ENCODE peak calls at places on chromosomes 6 and 20, in seven cellular contexts. E, K, N, H, U, S and V are unnamed samples.

GRCh38 chr20:15637971-15638754 is 935.1 kb downstream of the KIF16B start:
- DNase-seq in E (peak; percentile 39), K (peak; percentile 14), N (peak; percentile 61), H (no peak), U (no peak), S (no peak), V (no peak)

GRCh38 chr6:56909115-56909907 is 45.6 kb upstream of the BEND6 start:
- DNase-seq in E (no peak), K (no peak), N (no peak), H (no peak), U (no peak), S (peak; percentile 39), V (no peak)

GRCh38 chr6:135181333-135182119 is 418 bp downstream of the MYB start:
- DNase-seq in E (no peak), K (no peak), N (peak; percentile 21), H (no peak), U (peak; percentile 47), S (no peak), V (no peak)

GRCh38 chr20:10111144-10111771 is 76.5 kb downstream of the ANKEF1 start:
- DNase-seq in E (peak; percentile 23), K (no peak), N (no peak), H (no peak), U (no peak), S (no peak), V (peak; percentile 45)

GRCh38 chr6:170062904-170063220 is 228.0 kb downstream of the DLL1 start:
- DNase-seq in E (no peak), K (no peak), N (no peak), H (no peak), U (peak; percentile 1), S (no peak), V (no peak)

GRCh38 chr6:25165181-25165580 is 114.0 kb upstream of the CARMIL1 start:
- DNase-seq in E (no peak), K (no peak), N (no peak), H (no peak), U (no peak), S (no peak), V (no peak)

GRCh38 chr6:138404666-138405337 is 779 bp downstream of the HEBP2 start:
- DNase-seq in E (peak; percentile 28), K (no peak), N (no peak), H (no peak), U (no peak), S (no peak), V (no peak)

GRCh38 chr6:92497281-92497680 is 922.1 kb downstream of the EPHA7 start:
- DNase-seq in E (no peak), K (no peak), N (no peak), H (no peak), U (no peak), S (no peak), V (no peak)

GRCh38 chr6:26536571-26537159 is 1.5 kb upstream of the HMGN4 start:
- DNase-seq in E (no peak), K (no peak), N (peak; percentile 35), H (no peak), U (peak; percentile 42), S (peak; percentile 82), V (peak; percentile 73)

GRCh38 chr6:154249499-154250298 is 106.9 kb downstream of the IPCEF1 start:
- DNase-seq in E (no peak), K (peak; percentile 19), N (no peak), H (no peak), U (peak; percentile 29), S (no peak), V (peak; percentile 78)

GRCh38 chr6:154245542-154245941 is 111.1 kb downstream of the IPCEF1 start:
- DNase-seq in E (no peak), K (no peak), N (no peak), H (no peak), U (no peak), S (no peak), V (no peak)

GRCh38 chr6:154243793-154244768 is 112.5 kb downstream of the IPCEF1 start:
- DNase-seq in E (no peak), K (peak; percentile 5), N (no peak), H (no peak), U (no peak), S (no peak), V (no peak)

GRCh38 chr6:154246723-154247118 is 109.9 kb downstream of the IPCEF1 start:
- DNase-seq in E (no peak), K (no peak), N (no peak), H (no peak), U (no peak), S (no peak), V (no peak)

DNA sequence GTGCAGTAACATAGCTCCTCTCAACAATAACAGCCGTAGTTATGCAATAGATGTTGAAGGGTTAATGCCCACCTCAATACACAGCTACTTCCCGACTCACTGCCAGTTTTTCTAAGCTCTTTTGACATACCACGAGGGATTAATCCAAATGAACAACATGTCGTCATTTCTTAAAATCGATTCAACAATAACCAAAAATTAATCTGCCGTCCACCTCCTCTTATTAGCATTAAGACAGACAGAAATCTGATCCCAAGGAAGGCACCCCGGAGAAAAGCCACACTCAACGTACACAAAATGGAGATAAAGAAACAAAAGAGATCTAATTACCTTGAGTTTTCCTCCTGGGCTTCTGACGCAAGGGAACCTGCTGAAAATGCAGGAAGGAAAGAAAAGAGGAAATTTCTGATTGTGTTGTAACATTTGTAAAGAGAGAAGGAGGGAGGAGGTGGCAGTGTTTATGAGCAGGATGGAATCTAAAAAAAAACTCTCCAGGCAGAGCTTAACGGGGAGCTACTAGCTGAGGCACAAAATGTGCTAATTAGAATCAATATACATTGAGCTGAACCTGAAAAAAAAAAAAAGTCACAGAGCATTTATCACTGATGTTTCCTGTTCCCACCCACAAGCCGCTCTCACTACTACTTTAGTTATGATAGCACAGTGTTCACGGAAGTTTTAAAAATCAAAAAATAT is 109.3 kb downstream of the IPCEF1 start:
- DNase-seq in E (no peak), K (no peak), N (peak; percentile 36), H (no peak), U (no peak), S (no peak), V (peak; percentile 39)
- H3K4me3 ChIP-seq in E (no peak overlapping the region), K (peak overlapping the region; percentile 25), N (no peak overlapping the region), H (no peak overlapping the region), U (peak overlapping the region; percentile 62), S (no peak overlapping the region), V (peak overlapping the region; percentile 38)

DNA sequence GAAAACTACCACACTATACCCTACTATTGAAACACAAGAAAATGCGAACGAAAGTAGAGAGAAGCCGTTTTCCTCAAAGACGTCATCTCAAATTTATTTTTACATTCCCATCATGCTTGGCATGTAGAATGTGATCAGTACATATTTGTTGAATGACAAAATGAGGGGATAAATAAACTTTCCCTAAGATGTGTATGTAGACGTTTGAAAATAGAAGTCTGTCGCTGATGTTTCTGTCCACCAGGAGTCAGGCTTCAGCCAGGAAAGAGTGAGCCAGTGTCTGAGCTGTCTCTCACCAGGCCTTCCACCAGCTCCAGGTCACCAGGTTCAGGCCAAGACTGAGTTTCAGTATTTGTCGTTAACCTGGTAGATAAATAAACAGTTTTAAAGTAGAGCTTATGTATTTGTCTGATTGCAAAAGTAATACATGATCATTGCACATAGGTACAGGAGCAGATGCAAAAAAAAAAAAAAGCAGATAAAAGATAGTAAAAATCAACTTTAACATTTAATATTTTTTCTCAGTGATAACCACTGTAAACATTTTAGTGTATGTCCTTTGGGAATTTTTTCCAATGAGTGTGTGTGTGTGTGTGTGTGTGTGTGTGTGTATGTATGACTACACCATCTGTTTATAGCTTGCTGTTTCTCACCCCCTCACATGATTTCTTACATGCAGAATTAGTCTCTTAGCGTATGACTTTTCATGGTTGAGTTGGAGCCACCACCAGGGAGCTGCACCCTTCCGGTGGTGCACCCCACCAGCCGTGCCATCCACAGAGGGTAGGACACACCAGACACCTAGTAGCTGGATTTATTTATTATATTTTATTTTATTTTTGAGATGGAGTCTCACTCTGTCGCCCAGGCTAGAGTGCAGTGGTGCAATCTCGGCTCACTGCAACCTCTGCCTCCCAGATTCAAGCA is 26.2 kb downstream of the WRNIP1 start:
- DNase-seq in E (peak; percentile 40), K (no peak), N (peak; percentile 43), H (peak; percentile 36), U (peak; percentile 47), S (peak; percentile 88), V (peak; percentile 28)
- H3K4me3 ChIP-seq in E (no peak overlapping the region), K (no peak overlapping the region), N (no peak overlapping the region), H (no peak overlapping the region), U (no peak overlapping the region), S (no peak overlapping the region), V (no peak overlapping the region)

GRCh38 chr6:17477356-17477755 is 84.0 kb downstream of the CAP2 start:
- DNase-seq in E (no peak), K (no peak), N (no peak), H (no peak), U (no peak), S (no peak), V (no peak)

GRCh38 chr6:17478223-17478907 is 85.0 kb downstream of the CAP2 start:
- DNase-seq in E (no peak), K (no peak), N (no peak), H (no peak), U (no peak), S (no peak), V (no peak)

GRCh38 chr6:17475845-17476244 is 82.5 kb downstream of the CAP2 start:
- DNase-seq in E (no peak), K (no peak), N (no peak), H (no peak), U (no peak), S (no peak), V (no peak)

GRCh38 chr6:17474289-17474688 is 80.9 kb downstream of the CAP2 start:
- DNase-seq in E (no peak), K (no peak), N (no peak), H (no peak), U (no peak), S (no peak), V (no peak)

DNA sequence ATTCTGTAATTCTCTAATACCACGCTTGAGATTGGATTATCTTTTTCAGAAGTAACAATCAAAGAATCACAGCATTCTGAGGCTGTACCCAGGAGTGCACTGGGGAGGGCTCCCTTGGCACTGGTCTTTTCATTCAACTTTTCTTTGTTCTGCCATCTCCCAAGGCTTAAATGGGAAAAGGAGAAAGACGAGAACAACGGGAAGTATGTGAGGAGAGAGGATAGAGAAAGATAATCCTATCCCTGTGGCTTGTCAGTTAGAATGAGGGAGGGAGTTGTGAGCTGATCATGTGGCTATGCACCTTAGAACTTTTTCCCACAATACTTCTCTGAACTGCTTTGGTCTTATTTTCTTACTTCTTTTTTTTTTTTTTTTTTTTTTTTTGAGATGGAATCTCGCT is 83.1 kb downstream of the CAP2 start:
- DNase-seq in E (no peak), K (no peak), N (peak; percentile 11), H (no peak), U (no peak), S (no peak), V (no peak)
- H3K4me3 ChIP-seq in E (no peak overlapping the region), K (no peak overlapping the region), N (no peak overlapping the region), H (no peak overlapping the region), U (no peak overlapping the region), S (no peak overlapping the region), V (no peak overlapping the region)

DNA sequence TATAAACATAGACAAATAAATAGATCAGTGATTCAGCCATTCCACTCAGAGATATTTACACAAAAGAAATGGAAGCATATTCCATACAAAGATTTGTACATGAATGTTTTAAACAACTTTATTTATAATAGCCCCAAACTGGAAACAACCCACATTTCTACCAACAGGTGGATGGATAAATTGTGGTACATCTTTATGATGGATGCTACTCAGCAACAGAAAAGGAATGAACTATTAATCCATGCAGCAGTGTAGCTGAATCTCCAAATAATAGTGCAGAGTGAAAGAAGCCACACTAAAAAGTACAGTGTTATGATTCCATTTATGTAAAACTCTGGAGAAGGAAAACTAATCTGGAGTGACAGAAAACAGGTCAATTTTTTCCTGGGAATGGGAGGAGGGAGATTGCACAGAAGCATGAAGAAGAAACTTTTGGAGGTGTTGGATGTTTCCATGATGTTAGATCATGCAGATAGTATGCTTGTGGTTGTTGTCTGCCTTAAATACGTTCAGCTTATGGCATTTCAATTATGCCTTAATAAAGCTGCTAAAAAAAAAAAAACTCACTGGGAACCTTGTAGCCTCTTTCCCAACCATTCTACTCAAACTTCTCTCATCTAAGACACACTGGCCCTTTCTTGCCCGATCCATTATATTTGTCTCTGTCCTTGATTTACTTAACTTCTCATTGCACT is 100.9 kb downstream of the PPP1R14C start:
- DNase-seq in E (no peak), K (no peak), N (no peak), H (no peak), U (no peak), S (no peak), V (no peak)
- H3K4me3 ChIP-seq in E (no peak overlapping the region), K (no peak overlapping the region), N (no peak overlapping the region), H (no peak overlapping the region), U (no peak overlapping the region), S (no peak overlapping the region), V (no peak overlapping the region)